ENCODE peak calls at places on chromosomes 13 and 19, in eight cellular contexts. J, D, F, Z, A, Q, U and O are unnamed samples.

GRCh38 chr19:30227071-30227621 is 145.0 kb upstream of the ZNF536 start:
- DNase-seq in D (no peak), Q (no peak), A (no peak), Z (no peak), F (no peak), U (no peak), J (peak), O (no peak)

GRCh38 chr19:1568320-1569019 is at the start of gene MEX3D:
- DNase-seq in D (peak), U (peak), Q (no peak), Z (no peak), J (peak), A (peak), F (peak), O (peak)

GRCh38 chr19:35330475-35330874 is 1.5 kb downstream of the CD22 start:
- DNase-seq in D (peak), U (no peak), Z (no peak), F (no peak), Q (no peak), J (no peak), A (no peak), O (no peak)

GRCh38 chr19:23867895-23868294 is 46.8 kb upstream of the ZNF726 start:
- DNase-seq in A (no peak), D (no peak), F (no peak), J (no peak), Z (no peak), U (no peak), Q (no peak), O (no peak)

GRCh38 chr19:29535432-29535831 is 9.6 kb downstream of the VSTM2B start:
- DNase-seq in F (no peak), D (no peak), Z (no peak), Q (no peak), U (no peak), J (no peak), A (no peak), O (no peak)

GRCh38 chr19:42121036-42121621 is 11.1 kb downstream of the POU2F2 start:
- DNase-seq in D (no peak), Q (no peak), Z (no peak), F (no peak), U (no peak), J (no peak), A (no peak), O (no peak)

GRCh38 chr13:48531416-48532145 is 1.3 kb downstream of the RCBTB2 start:
- DNase-seq in U (no peak), A (no peak), J (no peak), F (no peak), Z (no peak), D (no peak), Q (peak), O (no peak)

GRCh38 chr13:52137489-52137888 is 8.6 kb upstream of the NEK5 start:
- DNase-seq in F (no peak), A (no peak), U (no peak), D (no peak), Q (no peak), J (no peak), Z (no peak), O (no peak)

GRCh38 chr13:67416047-67416925 is 186.2 kb upstream of the PCDH9 start:
- DNase-seq in U (no peak), A (no peak), D (no peak), Z (peak), J (peak), F (no peak), Q (no peak), O (peak)

GRCh38 chr19:43618921-43619261 is 538 bp downstream of the ZNF428 start:
- DNase-seq in F (no peak), D (peak), Z (no peak), U (no peak), J (no peak), Q (no peak), A (peak), O (peak)

GRCh38 chr13:36382030-36382429 is 35.8 kb upstream of the SPART start:
- DNase-seq in Z (no peak), Q (peak), J (peak), F (no peak), A (no peak), U (no peak), D (no peak), O (no peak)

GRCh38 chr19:46082728-46083050 is 41.8 kb downstream of the IGFL3 start:
- DNase-seq in D (no peak), F (no peak), Z (no peak), Q (peak), U (no peak), A (no peak), J (peak), O (no peak)

GRCh38 chr19:49331616-49332055 is 3.6 kb upstream of the CD37 start:
- DNase-seq in U (no peak), A (no peak), F (peak), Z (no peak), J (peak), Q (peak), D (peak), O (peak)

GRCh38 chr19:47156861-47157454 is 26.3 kb downstream of the SAE1 start:
- DNase-seq in U (no peak), J (no peak), Q (no peak), A (no peak), F (no peak), Z (no peak), D (no peak), O (no peak)

GRCh38 chr19:40232479-40232878 is 6.0 kb upstream of the CCNP start:
- DNase-seq in U (no peak), Z (no peak), A (no peak), D (no peak), J (no peak), Q (no peak), F (no peak), O (no peak)

GRCh38 chr19:42051166-42052115 is 18.6 kb downstream of the GRIK5 start:
- DNase-seq in A (no peak), U (no peak), Z (no peak), Q (peak), F (no peak), J (peak), D (no peak), O (no peak)